ENCODE peak calls at places on chromosome 5, in eight cellular contexts. One of them, this sample, is unnamed.

GRCh38 chr5:174190073-174190675 is 144.7 kb downstream of the NSG2 start:
- DNase-seq in brain microvascular endothelial cell: no peak
- DNase-seq in mesendoderm: peak
- DNase-seq in K562: no peak
- DNase-seq in colonic mucosa: no peak
- DNase-seq in aorta: no peak
- DNase-seq in lung: no peak
- DNase-seq in BJ: no peak
- DNase-seq in this sample: no peak

GRCh38 chr5:17216974-17217325 is 481 bp upstream of the BASP1 start:
- DNase-seq in brain microvascular endothelial cell: peak
- DNase-seq in mesendoderm: peak
- DNase-seq in K562: no peak
- DNase-seq in colonic mucosa: no peak
- DNase-seq in aorta: peak
- DNase-seq in lung: peak
- DNase-seq in BJ: no peak
- DNase-seq in this sample: peak

GRCh38 chr5:115932991-115933390 is 29.3 kb upstream of the LVRN start:
- DNase-seq in brain microvascular endothelial cell: peak
- DNase-seq in mesendoderm: no peak
- DNase-seq in K562: no peak
- DNase-seq in colonic mucosa: no peak
- DNase-seq in aorta: no peak
- DNase-seq in lung: no peak
- DNase-seq in BJ: no peak
- DNase-seq in this sample: no peak

GRCh38 chr5:6721442-6721841 is 8.2 kb downstream of the TENT4A start:
- DNase-seq in brain microvascular endothelial cell: no peak
- DNase-seq in mesendoderm: no peak
- DNase-seq in K562: peak
- DNase-seq in colonic mucosa: no peak
- DNase-seq in aorta: no peak
- DNase-seq in lung: no peak
- DNase-seq in BJ: no peak
- DNase-seq in this sample: no peak

GRCh38 chr5:134547579-134547978 is 22.1 kb downstream of the JADE2 start:
- DNase-seq in brain microvascular endothelial cell: peak
- DNase-seq in mesendoderm: no peak
- DNase-seq in K562: no peak
- DNase-seq in colonic mucosa: no peak
- DNase-seq in aorta: peak
- DNase-seq in lung: no peak
- DNase-seq in BJ: no peak
- DNase-seq in this sample: peak

GRCh38 chr5:129135633-129136032 is 41.1 kb downstream of the ISOC1 start:
- DNase-seq in brain microvascular endothelial cell: no peak
- DNase-seq in mesendoderm: peak
- DNase-seq in K562: no peak
- DNase-seq in colonic mucosa: no peak
- DNase-seq in aorta: no peak
- DNase-seq in lung: no peak
- DNase-seq in BJ: no peak
- DNase-seq in this sample: no peak

GRCh38 chr5:168867271-168867670 is 288.1 kb upstream of the PANK3 start:
- DNase-seq in brain microvascular endothelial cell: no peak
- DNase-seq in mesendoderm: no peak
- DNase-seq in K562: no peak
- DNase-seq in colonic mucosa: no peak
- DNase-seq in aorta: no peak
- DNase-seq in lung: no peak
- DNase-seq in BJ: no peak
- DNase-seq in this sample: no peak

GRCh38 chr5:31833005-31833404 is 194.1 kb downstream of the PDZD2 start:
- DNase-seq in brain microvascular endothelial cell: no peak
- DNase-seq in mesendoderm: no peak
- DNase-seq in K562: no peak
- DNase-seq in colonic mucosa: no peak
- DNase-seq in aorta: no peak
- DNase-seq in lung: no peak
- DNase-seq in BJ: no peak
- DNase-seq in this sample: no peak

GRCh38 chr5:154868702-154869101 is 10.3 kb downstream of the CNOT8 start:
- DNase-seq in brain microvascular endothelial cell: no peak
- DNase-seq in mesendoderm: peak
- DNase-seq in K562: peak
- DNase-seq in colonic mucosa: no peak
- DNase-seq in aorta: no peak
- DNase-seq in lung: no peak
- DNase-seq in BJ: no peak
- DNase-seq in this sample: no peak

GRCh38 chr5:137254695-137255094 is 244.4 kb downstream of the SPOCK1 start:
- DNase-seq in brain microvascular endothelial cell: no peak
- DNase-seq in mesendoderm: no peak
- DNase-seq in K562: no peak
- DNase-seq in colonic mucosa: no peak
- DNase-seq in aorta: no peak
- DNase-seq in lung: no peak
- DNase-seq in BJ: no peak
- DNase-seq in this sample: peak

GRCh38 chr5:138733509-138733908 is 19.7 kb upstream of the CTNNA1 start:
- DNase-seq in brain microvascular endothelial cell: no peak
- DNase-seq in mesendoderm: no peak
- DNase-seq in K562: no peak
- DNase-seq in colonic mucosa: no peak
- DNase-seq in aorta: no peak
- DNase-seq in lung: no peak
- DNase-seq in BJ: no peak
- DNase-seq in this sample: no peak

GRCh38 chr5:74063821-74064598 is 438.0 kb downstream of the ARHGEF28 start:
- DNase-seq in brain microvascular endothelial cell: peak
- DNase-seq in mesendoderm: no peak
- DNase-seq in K562: no peak
- DNase-seq in colonic mucosa: peak
- DNase-seq in aorta: no peak
- DNase-seq in lung: no peak
- DNase-seq in BJ: peak
- DNase-seq in this sample: peak

GRCh38 chr5:72407541-72407940 is 87.4 kb downstream of the PTCD2 start:
- DNase-seq in brain microvascular endothelial cell: no peak
- DNase-seq in mesendoderm: no peak
- DNase-seq in K562: no peak
- DNase-seq in colonic mucosa: no peak
- DNase-seq in aorta: no peak
- DNase-seq in lung: no peak
- DNase-seq in BJ: no peak
- DNase-seq in this sample: peak

GRCh38 chr5:1110260-1110929 is 1.5 kb downstream of the SLC12A7 start:
- DNase-seq in brain microvascular endothelial cell: no peak
- DNase-seq in mesendoderm: no peak
- DNase-seq in K562: no peak
- DNase-seq in colonic mucosa: peak
- DNase-seq in aorta: no peak
- DNase-seq in lung: no peak
- DNase-seq in BJ: no peak
- DNase-seq in this sample: no peak
- H3K4me3 ChIP-seq in brain microvascular endothelial cell: no peak
- H3K4me3 ChIP-seq in mesendoderm: no peak
- H3K4me3 ChIP-seq in K562: no peak
- H3K4me3 ChIP-seq in colonic mucosa: peak
- H3K4me3 ChIP-seq in aorta: peak
- H3K4me3 ChIP-seq in lung: peak
- H3K4me3 ChIP-seq in BJ: peak
- H3K4me3 ChIP-seq in this sample: peak

GRCh38 chr5:55691265-55692105 is 20.6 kb downstream of the SLC38A9 start:
- DNase-seq in brain microvascular endothelial cell: no peak
- DNase-seq in mesendoderm: peak
- DNase-seq in K562: peak
- DNase-seq in colonic mucosa: no peak
- DNase-seq in aorta: no peak
- DNase-seq in lung: no peak
- DNase-seq in BJ: no peak
- DNase-seq in this sample: peak
- H3K4me3 ChIP-seq in brain microvascular endothelial cell: no peak
- H3K4me3 ChIP-seq in mesendoderm: no peak
- H3K4me3 ChIP-seq in K562: no peak
- H3K4me3 ChIP-seq in colonic mucosa: no peak
- H3K4me3 ChIP-seq in aorta: no peak
- H3K4me3 ChIP-seq in lung: no peak
- H3K4me3 ChIP-seq in BJ: no peak
- H3K4me3 ChIP-seq in this sample: no peak

GRCh38 chr5:144194148-144194547 is 23.5 kb downstream of the KCTD16 start:
- DNase-seq in brain microvascular endothelial cell: no peak
- DNase-seq in mesendoderm: peak
- DNase-seq in K562: no peak
- DNase-seq in colonic mucosa: no peak
- DNase-seq in aorta: no peak
- DNase-seq in lung: no peak
- DNase-seq in BJ: no peak
- DNase-seq in this sample: no peak

GRCh38 chr5:144195443-144195842 is 24.8 kb downstream of the KCTD16 start:
- DNase-seq in brain microvascular endothelial cell: no peak
- DNase-seq in mesendoderm: no peak
- DNase-seq in K562: no peak
- DNase-seq in colonic mucosa: no peak
- DNase-seq in aorta: no peak
- DNase-seq in lung: no peak
- DNase-seq in BJ: no peak
- DNase-seq in this sample: no peak

GRCh38 chr5:144189800-144190429 is 19.2 kb downstream of the KCTD16 start:
- DNase-seq in brain microvascular endothelial cell: peak
- DNase-seq in mesendoderm: no peak
- DNase-seq in K562: no peak
- DNase-seq in colonic mucosa: peak
- DNase-seq in aorta: peak
- DNase-seq in lung: peak
- DNase-seq in BJ: peak
- DNase-seq in this sample: peak

GRCh38 chr5:144191461-144191860 is 20.8 kb downstream of the KCTD16 start:
- DNase-seq in brain microvascular endothelial cell: no peak
- DNase-seq in mesendoderm: no peak
- DNase-seq in K562: no peak
- DNase-seq in colonic mucosa: no peak
- DNase-seq in aorta: no peak
- DNase-seq in lung: no peak
- DNase-seq in BJ: no peak
- DNase-seq in this sample: no peak

GRCh38 chr5:144191998-144192397 is 21.3 kb downstream of the KCTD16 start:
- DNase-seq in brain microvascular endothelial cell: peak
- DNase-seq in mesendoderm: peak
- DNase-seq in K562: peak
- DNase-seq in colonic mucosa: no peak
- DNase-seq in aorta: no peak
- DNase-seq in lung: no peak
- DNase-seq in BJ: peak
- DNase-seq in this sample: peak
- H3K4me3 ChIP-seq in brain microvascular endothelial cell: no peak
- H3K4me3 ChIP-seq in mesendoderm: no peak
- H3K4me3 ChIP-seq in K562: no peak
- H3K4me3 ChIP-seq in colonic mucosa: no peak
- H3K4me3 ChIP-seq in aorta: no peak
- H3K4me3 ChIP-seq in lung: no peak
- H3K4me3 ChIP-seq in BJ: no peak
- H3K4me3 ChIP-seq in this sample: no peak

GRCh38 chr5:96961053-96961452 is 25.2 kb downstream of the LNPEP start:
- DNase-seq in brain microvascular endothelial cell: no peak
- DNase-seq in mesendoderm: no peak
- DNase-seq in K562: no peak
- DNase-seq in colonic mucosa: no peak
- DNase-seq in aorta: no peak
- DNase-seq in lung: no peak
- DNase-seq in BJ: no peak
- DNase-seq in this sample: no peak
- H3K4me3 ChIP-seq in brain microvascular endothelial cell: no peak
- H3K4me3 ChIP-seq in mesendoderm: no peak
- H3K4me3 ChIP-seq in K562: no peak
- H3K4me3 ChIP-seq in colonic mucosa: no peak
- H3K4me3 ChIP-seq in aorta: no peak
- H3K4me3 ChIP-seq in lung: no peak
- H3K4me3 ChIP-seq in BJ: no peak
- H3K4me3 ChIP-seq in this sample: no peak

This sample was measured in foreskin fibroblast.